ENCODE peak calls at places on chromosome 19, in six cellular contexts. U, X, D, N, A and I are unnamed samples.

GRCh38 chr19:44539236-44539819 is 9.9 kb upstream of the CEACAM20 start:
- DNase-seq in X (no peak), N (no peak), A (peak; percentile 18), D (no peak), U (no peak), I (no peak)

GRCh38 chr19:31315621-31316011 is 33.6 kb downstream of the TSHZ3 start:
- DNase-seq in X (no peak), A (no peak), D (no peak), N (no peak), U (no peak), I (no peak)

GRCh38 chr19:19207637-19208582 is 3.8 kb upstream of the NCAN start:
- DNase-seq in D (no peak), A (no peak), N (no peak), X (no peak), U (no peak), I (no peak)

GRCh38 chr19:47094557-47095517 is 18.7 kb downstream of the ZC3H4 start:
- DNase-seq in X (peak; percentile 24), N (no peak), U (no peak), A (no peak), D (no peak), I (peak; percentile 34)

GRCh38 chr19:35755550-35756371 is 1.1 kb downstream of the HSPB6 start:
- DNase-seq in U (peak; percentile 93), N (no peak), A (no peak), D (no peak), X (no peak), I (peak; percentile 53)

GRCh38 chr19:43747557-43748204 is 7.1 kb downstream of the SMG9 start:
- DNase-seq in A (no peak), X (no peak), U (no peak), N (no peak), D (no peak), I (no peak)

GRCh38 chr19:13629687-13630357 is 123.5 kb upstream of the CACNA1A start:
- DNase-seq in D (no peak), N (no peak), X (peak; percentile 77), U (no peak), A (peak; percentile 90), I (no peak)

GRCh38 chr19:18419699-18420460 is 682 bp downstream of the SSBP4 start:
- DNase-seq in U (peak; percentile 41), N (no peak), X (peak; percentile 39), D (no peak), A (peak; percentile 34), I (peak; percentile 30)

GRCh38 chr19:40751065-40751923 is at the start of gene SNRPA:
- DNase-seq in U (peak; percentile 97), X (peak; percentile 99), D (peak; percentile 97), A (peak; percentile 98), N (peak; percentile 91), I (peak; percentile 93)

GRCh38 chr19:41219924-41220567 is 1.0 kb downstream of the AXL start:
- DNase-seq in D (no peak), A (peak; percentile 67), U (peak; percentile 76), X (peak; percentile 90), N (no peak), I (no peak)

GRCh38 chr19:17052439-17052838 is 22.8 kb downstream of the HAUS8 start:
- DNase-seq in U (no peak), A (peak; percentile 46), X (peak; percentile 38), D (no peak), N (no peak), I (peak; percentile 19)

GRCh38 chr19:39737351-39737750 is 478 bp downstream of the CLC start:
- DNase-seq in U (no peak), A (peak; percentile 61), D (no peak), N (no peak), X (no peak), I (no peak)

GRCh38 chr19:2446390-2446789 is 10.4 kb downstream of the LMNB2 start:
- DNase-seq in U (no peak), X (no peak), D (no peak), N (no peak), A (no peak), I (no peak)

GRCh38 chr19:50202399-50202798 is 1.0 kb upstream of the MYH14 start:
- DNase-seq in D (no peak), N (no peak), U (no peak), X (no peak), A (no peak), I (no peak)

GRCh38 chr19:57110592-57111328 is 9.0 kb upstream of the USP29 start:
- DNase-seq in X (peak; percentile 23), A (no peak), D (no peak), N (no peak), U (no peak), I (no peak)

GRCh38 chr19:35845215-35846037 is 6.9 kb downstream of the NPHS1 start:
- DNase-seq in N (no peak), X (no peak), A (peak; percentile 79), U (no peak), D (no peak), I (no peak)

GRCh38 chr19:29761575-29762225 is 46.6 kb upstream of the C19orf12 start:
- DNase-seq in U (no peak), N (no peak), A (no peak), X (no peak), D (no peak), I (no peak)

GRCh38 chr19:8206147-8207087 is 2.8 kb upstream of the CERS4 start:
- DNase-seq in U (no peak), X (no peak), N (no peak), A (no peak), D (no peak), I (no peak)

GRCh38 chr19:5873617-5874199 is 3.4 kb upstream of the FUT5 start:
- DNase-seq in U (no peak), D (no peak), X (no peak), N (no peak), A (no peak), I (no peak)

GRCh38 chr19:7159105-7159933 is 89.8 kb downstream of the ZNF557 start:
- DNase-seq in D (no peak), X (no peak), N (peak; percentile 36), A (peak; percentile 25), U (peak; percentile 92), I (no peak)